ENCODE peak calls at places on chromosomes 7 and 10, in seven cellular contexts. L is K562, G is ovary, D is A549, E is stomach, W is H1, F is tibial nerve. I is an unnamed sample. For H3K9me3, the result is how much of the 10 kb centered on the place peaks cover.

GRCh38 chr10:49260636-49261296 is 38.2 kb upstream of the C10orf71 start:
- DNase-seq in W (no peak), L (no peak), G (no peak), D (no peak), F (no peak), E (no peak), I (no peak)

GRCh38 chr10:86600296-86600695 is 54.1 kb upstream of the OPN4 start:
- DNase-seq in F (no peak), E (no peak), G (no peak), W (peak), D (no peak), L (no peak), I (no peak)

GRCh38 chr10:103912759-103913158 is 5.2 kb downstream of the STN1 start:
- DNase-seq in W (no peak), F (no peak), G (no peak), E (no peak), L (no peak), D (no peak), I (no peak)

GRCh38 chr7:111931016-111931517 is 275.1 kb downstream of the DOCK4 start:
- DNase-seq in E (no peak), F (no peak), G (no peak), W (no peak), D (no peak), L (no peak), I (no peak)

GRCh38 chr10:110746254-110746826 is 102.2 kb downstream of the RBM20 start:
- DNase-seq in L (peak), D (peak), W (peak), F (peak), G (peak), E (peak), I (peak)

GRCh38 chr7:103765891-103766290 is 223.6 kb downstream of the RELN start:
- DNase-seq in L (no peak), E (no peak), W (no peak), G (no peak), D (no peak), F (no peak), I (no peak)

GRCh38 chr7:32868116-32868515 is 23.4 kb downstream of the KBTBD2 start:
- DNase-seq in F (no peak), L (no peak), D (no peak), G (no peak), E (peak), W (no peak), I (no peak)

GRCh38 chr10:69405221-69405620 is 11.5 kb downstream of the TACR2 start:
- DNase-seq in F (no peak), W (no peak), G (no peak), D (no peak), E (no peak), L (no peak), I (no peak)

GRCh38 chr10:59244871-59245270 is 68.4 kb downstream of the PHYHIPL start:
- DNase-seq in E (no peak), D (no peak), G (no peak), F (no peak), W (no peak), L (no peak), I (no peak)

GRCh38 chr7:104074529-104074928 is 85.1 kb upstream of the RELN start:
- DNase-seq in F (no peak), G (no peak), W (no peak), L (no peak), D (no peak), E (no peak), I (no peak)

GRCh38 chr7:41702635-41703371 is at the start of gene INHBA:
- DNase-seq in L (no peak), F (no peak), G (peak), E (no peak), W (no peak), D (peak), I (no peak)

GRCh38 chr7:32892521-32893224 is 1.1 kb upstream of the KBTBD2 start:
- DNase-seq in D (peak), L (peak), W (no peak), F (peak), E (peak), G (peak), I (peak)

GRCh38 chr10:5317547-5318107 is 47.1 kb upstream of the UCN3 start:
- DNase-seq in G (no peak), E (no peak), W (no peak), F (no peak), D (peak), L (peak), I (no peak)

GRCh38 chr10:99976886-99977391 is 32.8 kb downstream of the DNMBP start:
- DNase-seq in D (peak), G (no peak), W (no peak), E (no peak), F (peak), L (no peak), I (no peak)

GRCh38 chr7:1957471-1958225 is 275.1 kb downstream of the MAD1L1 start:
- DNase-seq in D (no peak), W (no peak), E (no peak), G (no peak), F (no peak), L (no peak), I (no peak)

GRCh38 chr7:130486114-130486962 is 5.5 kb upstream of the MEST start:
- DNase-seq in W (peak), E (peak), F (no peak), D (peak), G (peak), L (peak), I (peak)

GRCh38 chr7:78020131-78020873 is 221.7 kb downstream of the PHTF2 start:
- DNase-seq in E (peak), F (peak), L (peak), W (peak), D (peak), G (peak), I (peak)

GRCh38 chr7:124480821-124481290 is 284.7 kb downstream of the GPR37 start:
- DNase-seq in G (no peak), F (no peak), W (no peak), L (no peak), D (no peak), E (no peak), I (no peak)

GRCh38 chr10:102773320-102773719 is 29.6 kb downstream of the WBP1L start:
- DNase-seq in W (no peak), F (no peak), G (no peak), D (no peak), L (no peak), E (no peak), I (no peak)

GRCh38 chr7:73737491-73738219 is 947 bp downstream of the ABHD11 start:
- DNase-seq in E (no peak), F (no peak), D (no peak), G (peak), L (no peak), W (no peak), I (no peak)

GRCh38 chr7:73740212-73740611 is 1.6 kb upstream of the ABHD11 start:
- DNase-seq in W (no peak), E (no peak), L (no peak), F (no peak), G (no peak), D (no peak), I (no peak)

GRCh38 chr7:73739387-73739767 is 775 bp upstream of the ABHD11 start:
- DNase-seq in E (no peak), D (no peak), G (peak), W (no peak), L (no peak), F (no peak), I (no peak)

GRCh38 chr7:73738220-73738611 is 386 bp downstream of the ABHD11 start:
- DNase-seq in L (peak), G (peak), E (peak), D (peak), W (peak), F (no peak), I (peak)

GRCh38 chr7:73738612-73739386 is at the start of gene ABHD11:
- DNase-seq in L (peak), G (peak), E (peak), F (peak), D (peak), W (peak), I (peak)
- TF ChIP-seq EP300 in L (no peak), G (peak), E (no peak), F (peak), D (no peak), W (peak), I (no peak)

GRCh38 chr7:126488043-126488442 is 764.7 kb downstream of the GRM8 start:
- DNase-seq in W (no peak), F (no peak), E (no peak), D (no peak), L (no peak), G (no peak), I (no peak)
- H3K9me3 ChIP-seq in W (under half), F (under half), E (under half), D (under half), L (under half), G (under half), I (under half)

GRCh38 chr10:2734691-2735090 is 332.7 kb upstream of the PFKP start:
- DNase-seq in W (no peak), L (no peak), E (no peak), F (no peak), G (no peak), D (no peak), I (no peak)
- TF ChIP-seq EP300 in W (no peak), L (no peak), E (no peak), F (no peak), G (no peak), D (no peak), I (no peak)

DNA sequence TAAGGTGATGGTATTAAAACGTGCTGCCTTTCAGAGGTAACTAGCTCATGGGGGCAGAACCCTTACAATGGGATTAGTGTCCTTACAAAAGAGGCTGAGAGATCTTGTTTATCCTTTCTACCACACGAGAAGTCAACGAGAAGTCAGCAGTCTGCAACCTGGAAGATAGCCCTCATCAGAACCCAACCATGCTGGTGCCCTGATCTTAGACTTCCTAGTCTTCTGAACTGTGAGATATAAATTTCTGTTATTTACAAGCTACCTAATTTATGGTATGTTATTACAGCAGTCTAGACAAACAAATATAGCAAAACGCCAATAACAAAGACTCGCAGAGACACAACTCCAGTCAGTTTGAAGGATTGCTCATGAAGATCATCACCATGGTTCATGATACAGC is 157.5 kb upstream of the TMEM106B start:
- DNase-seq in D (no peak), F (no peak), E (no peak), W (no peak), G (no peak), L (no peak), I (no peak)
- H3K9me3 ChIP-seq in D (under half), F (under half), E (under half), W (under half), G (under half), L (under half), I (under half)

GRCh38 chr10:63237396-63237795 is 104.3 kb downstream of the NRBF2 start:
- DNase-seq in L (no peak), D (no peak), W (no peak), E (no peak), G (no peak), F (no peak), I (no peak)

GRCh38 chr10:63240807-63241206 is 107.7 kb downstream of the NRBF2 start:
- DNase-seq in L (no peak), E (no peak), F (no peak), G (no peak), D (no peak), W (no peak), I (no peak)

GRCh38 chr10:63241898-63242297 is 108.8 kb downstream of the NRBF2 start:
- DNase-seq in G (no peak), L (no peak), D (no peak), W (no peak), E (no peak), F (no peak), I (no peak)

GRCh38 chr10:63236113-63236935 is 103.2 kb downstream of the NRBF2 start:
- DNase-seq in F (no peak), L (peak), W (no peak), E (no peak), D (peak), G (no peak), I (no peak)
- TF ChIP-seq EP300 in F (no peak), L (peak), W (no peak), E (no peak), D (no peak), G (no peak), I (no peak)

GRCh38 chr10:90927293-90927692 is 6.4 kb upstream of the ANKRD1 start:
- DNase-seq in E (no peak), W (no peak), F (no peak), D (no peak), G (no peak), L (no peak), I (no peak)
- H3K9me3 ChIP-seq in E (under half), W (under half), F (under half), D (under half), G (under half), L (under half), I (under half)

DNA sequence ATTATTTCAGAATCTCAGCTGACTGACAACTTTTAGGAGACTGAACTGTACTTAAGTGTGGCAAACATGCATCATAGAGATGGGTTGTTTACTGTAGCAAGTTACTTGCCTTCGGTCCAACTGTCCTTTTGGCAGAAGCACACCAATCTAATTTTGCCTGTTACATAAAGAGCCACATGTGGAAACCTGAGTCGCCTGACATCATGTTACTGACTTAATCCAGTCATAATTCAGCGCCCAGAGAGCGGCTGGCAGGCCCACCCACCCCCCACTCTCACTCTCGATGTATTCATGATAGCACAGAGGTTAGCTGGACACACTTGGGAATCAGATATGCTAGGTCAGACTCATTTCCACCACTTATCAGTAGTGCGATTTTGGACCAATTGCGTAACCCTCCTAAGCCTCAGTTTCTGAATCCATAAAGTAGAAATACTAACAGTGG is 57.3 kb upstream of the CAPZA2 start:
- DNase-seq in L (no peak), E (no peak), G (no peak), W (no peak), F (peak), D (peak), I (no peak)
- TF ChIP-seq EP300 in L (no peak), E (no peak), G (no peak), W (no peak), F (no peak), D (no peak), I (no peak)

GRCh38 chr10:123385508-123385907 is 231.3 kb downstream of the BUB3 start:
- DNase-seq in G (no peak), D (no peak), L (no peak), W (no peak), F (no peak), E (no peak), I (no peak)
- H3K9me3 ChIP-seq in G (under half), D (under half), L (under half), W (under half), F (under half), E (under half), I (under half)

DNA sequence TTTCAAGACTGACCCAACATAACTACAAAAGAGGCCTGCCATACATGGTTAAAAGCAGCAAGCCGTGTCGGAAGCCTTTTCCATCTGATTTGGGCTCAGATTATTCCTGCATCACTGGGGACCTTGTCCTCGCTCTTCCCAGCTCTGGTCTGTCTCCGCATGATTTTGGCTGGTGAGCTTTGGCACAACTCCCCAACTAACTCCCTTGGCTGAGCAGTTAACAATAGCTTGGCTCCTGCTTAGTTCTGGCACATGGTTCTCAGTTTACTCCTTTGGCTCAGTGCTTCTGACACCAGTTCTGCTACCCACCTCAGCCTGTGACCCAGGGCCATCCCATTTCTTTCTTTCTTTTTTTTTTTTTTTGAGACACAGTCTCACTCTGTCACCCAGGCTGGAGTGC is 17.0 kb downstream of the AGK start:
- DNase-seq in L (no peak), F (no peak), E (no peak), D (no peak), G (no peak), W (no peak), I (no peak)
- TF ChIP-seq EP300 in L (no peak), F (no peak), E (no peak), D (no peak), G (no peak), W (no peak), I (no peak)

GRCh38 chr10:131155218-131155902 is 156.2 kb downstream of the TCERG1L start:
- DNase-seq in L (no peak), G (no peak), D (no peak), F (no peak), W (no peak), E (no peak), I (no peak)

GRCh38 chr10:131157899-131158298 is 153.6 kb downstream of the TCERG1L start:
- DNase-seq in F (no peak), G (no peak), W (no peak), D (no peak), L (no peak), E (no peak), I (no peak)

GRCh38 chr10:131158695-131159094 is 152.8 kb downstream of the TCERG1L start:
- DNase-seq in G (no peak), F (no peak), D (no peak), W (no peak), E (no peak), L (no peak), I (no peak)

GRCh38 chr10:131154306-131155025 is 157.1 kb downstream of the TCERG1L start:
- DNase-seq in E (no peak), D (no peak), L (no peak), W (no peak), F (no peak), G (no peak), I (no peak)

GRCh38 chr10:131155903-131156285 is 155.6 kb downstream of the TCERG1L start:
- DNase-seq in W (no peak), G (no peak), E (no peak), F (no peak), L (no peak), D (no peak), I (no peak)
- H3K9me3 ChIP-seq in W (under half), G (under half), E (under half), F (under half), L (under half), D (under half), I (under half)

I was measured in sigmoid colon.